ENCODE peak calls at places on chromosomes 2 and 18, in nine cellular contexts. T, D, S, Z, Y, K, A, M and F are unnamed samples. For H3K36me3 and H3K27me3, the result is how much of the 10 kb centered on the place peaks cover.

GRCh38 chr2:73003027-73003426 is 68.5 kb downstream of the SFXN5 start:
- DNase-seq in T (no peak), D (no peak), S (no peak), Z (no peak), Y (no peak), K (no peak), A (no peak), M (peak), F (no peak)

GRCh38 chr2:199624958-199625357 is 167.2 kb upstream of the SATB2 start:
- DNase-seq in T (no peak), D (no peak), S (no peak), Z (no peak), Y (peak), K (no peak), A (no peak), M (no peak), F (no peak)

GRCh38 chr2:190837991-190838390 is 42.6 kb upstream of the GLS start:
- DNase-seq in T (no peak), D (no peak), S (no peak), Z (no peak), Y (peak), K (no peak), A (no peak), M (no peak), F (no peak)

GRCh38 chr2:172704072-172704936 is 31.3 kb upstream of the RAPGEF4 start:
- DNase-seq in T (peak), D (no peak), S (peak), Z (no peak), Y (peak), K (no peak), A (peak), M (no peak), F (peak)

GRCh38 chr18:48452863-48453323 is 43.7 kb upstream of the ZBTB7C start:
- DNase-seq in T (no peak), D (no peak), S (no peak), Z (no peak), Y (no peak), K (no peak), A (peak), M (no peak), F (no peak)

GRCh38 chr2:52395912-52396311 is 1364.0 kb upstream of the NRXN1 start:
- DNase-seq in T (no peak), D (no peak), S (no peak), Z (no peak), Y (no peak), K (no peak), A (peak), M (no peak), F (no peak)

GRCh38 chr2:183283176-183283575 is 158.9 kb downstream of the NUP35 start:
- DNase-seq in T (no peak), D (no peak), S (no peak), Z (no peak), Y (no peak), K (no peak), A (no peak), M (no peak), F (no peak)

GRCh38 chr18:53567935-53568574 is 656.4 kb downstream of the MBD2 start:
- DNase-seq in T (peak), D (no peak), S (peak), Z (no peak), Y (peak), K (no peak), A (peak), M (no peak), F (peak)

GRCh38 chr2:115163572-115163971 is 721.1 kb downstream of the DPP10 start:
- DNase-seq in T (no peak), D (no peak), S (no peak), Z (no peak), Y (peak), K (no peak), A (no peak), M (no peak), F (peak)

DNA sequence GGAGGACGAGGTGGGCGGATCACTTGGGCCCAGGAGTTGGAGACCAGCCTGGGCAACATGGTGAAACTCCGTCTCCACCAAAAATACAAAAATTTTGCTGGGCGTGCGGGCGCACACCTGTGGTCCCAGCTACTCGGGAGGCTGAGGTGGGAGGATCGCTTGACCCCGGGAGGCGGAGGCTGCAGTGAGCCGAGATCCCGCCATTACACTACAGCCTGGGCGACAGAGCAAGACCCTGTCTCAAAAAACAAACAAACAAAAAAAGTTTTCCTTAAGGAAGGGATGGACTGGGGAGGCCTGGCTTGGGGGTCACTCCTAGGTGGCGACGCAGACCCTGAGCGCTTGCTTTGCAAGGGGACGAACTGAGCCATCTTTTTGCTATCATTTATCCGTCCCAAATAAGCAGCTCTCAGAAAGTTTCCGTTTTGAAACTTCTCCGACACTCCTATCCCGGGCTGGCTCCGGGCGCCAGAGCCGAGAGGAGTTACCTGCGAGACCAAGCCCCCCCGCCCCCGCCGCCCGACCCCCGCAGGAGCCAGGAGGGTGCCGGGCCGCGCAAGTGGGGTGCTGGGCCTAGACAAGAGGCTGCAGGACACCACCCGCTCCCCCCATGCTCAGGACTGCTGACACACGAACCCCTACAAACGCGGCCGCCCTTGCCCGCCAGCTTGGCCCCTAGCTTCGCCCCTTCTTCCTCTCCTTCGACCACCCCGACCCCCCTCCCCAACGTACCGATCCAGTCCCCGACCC is 707 bp downstream of the PLA2R1 start:
- DNase-seq in T (no peak), D (no peak), S (no peak), Z (no peak), Y (no peak), K (no peak), A (no peak), M (peak), F (no peak)
- H3K4me3 ChIP-seq in T (peak), D (no peak), S (no peak), Z (no peak), Y (peak), K (peak), A (peak), M (peak), F (peak)

GRCh38 chr2:240130393-240131195 is 5.5 kb downstream of the COPS9 start:
- DNase-seq in T (no peak), D (no peak), S (no peak), Z (no peak), Y (no peak), K (peak), A (no peak), M (peak), F (no peak)
- H3K36me3 ChIP-seq in T (under half), D (under half), S (under half), Z (half or more), Y (half or more), K (under half), A (half or more), M (under half), F (under half)

GRCh38 chr2:120350125-120350524 is 4.2 kb downstream of the INHBB start:
- DNase-seq in T (no peak), D (no peak), S (no peak), Z (no peak), Y (no peak), K (no peak), A (no peak), M (no peak), F (peak)
- H3K27me3 ChIP-seq in T (under half), D (under half), S (half or more), Z (under half), Y (under half), K (under half), A (half or more), M (under half), F (under half)

GRCh38 chr2:130183500-130184373 is 1.7 kb downstream of the MZT2B start:
- DNase-seq in T (no peak), D (no peak), S (no peak), Z (no peak), Y (no peak), K (peak), A (peak), M (peak), F (no peak)
- H3K4me3 ChIP-seq in T (peak), D (no peak), S (peak), Z (no peak), Y (no peak), K (no peak), A (peak), M (no peak), F (no peak)

DNA sequence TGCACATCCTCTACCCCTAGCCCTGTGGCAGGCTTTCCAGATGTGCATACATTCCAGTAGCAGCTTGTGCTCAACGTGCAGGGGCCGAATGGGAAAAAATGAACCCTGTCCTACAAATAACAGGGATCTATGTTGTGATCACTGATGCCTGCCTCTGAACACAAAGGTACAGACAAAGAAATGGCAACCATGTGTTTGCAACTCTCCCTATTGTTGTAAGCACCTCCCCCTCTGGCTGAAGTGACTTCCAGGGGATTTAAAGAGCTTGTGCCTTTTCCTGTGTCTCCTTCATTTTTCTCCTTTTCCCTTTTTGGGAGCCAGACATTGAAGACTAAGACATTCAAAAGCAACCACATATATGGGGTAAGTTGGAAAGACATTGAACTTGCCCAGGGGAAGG is 21.6 kb downstream of the ARHGAP25 start:
- DNase-seq in T (no peak), D (no peak), S (no peak), Z (no peak), Y (no peak), K (no peak), A (no peak), M (no peak), F (no peak)
- H3K36me3 ChIP-seq in T (under half), D (under half), S (under half), Z (under half), Y (under half), K (under half), A (under half), M (under half), F (under half)

DNA sequence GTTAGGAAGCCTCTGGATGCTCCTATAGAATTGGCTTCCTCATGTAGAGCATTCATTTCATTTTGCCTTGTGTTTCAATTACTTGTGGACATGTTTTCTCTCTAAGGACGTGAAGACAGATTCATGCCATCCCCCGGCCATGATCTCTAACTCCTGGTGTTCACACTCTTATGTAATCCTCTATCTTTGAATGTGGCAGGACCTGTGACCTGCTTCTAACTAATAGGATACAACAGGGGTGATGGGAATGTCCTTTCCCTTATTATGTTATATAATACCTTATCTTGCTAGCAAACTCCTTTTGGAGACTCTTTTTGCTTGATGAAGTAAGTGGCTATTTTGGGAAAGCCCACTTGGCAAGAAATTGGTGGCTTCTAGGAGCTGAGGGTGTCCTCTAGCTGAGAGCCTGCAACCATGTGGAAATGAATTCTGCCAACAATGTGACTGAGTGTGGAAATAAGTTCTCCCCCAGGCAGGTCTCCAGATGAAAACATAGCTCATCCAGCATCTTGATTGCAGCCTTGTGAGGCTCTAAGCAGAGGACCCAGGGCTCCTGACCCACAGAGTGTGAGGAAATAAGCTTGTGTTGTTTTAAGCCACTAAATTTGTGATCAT is 13.8 kb downstream of the DPYSL5 start:
- DNase-seq in T (no peak), D (no peak), S (no peak), Z (no peak), Y (no peak), K (no peak), A (no peak), M (no peak), F (no peak)
- H3K27me3 ChIP-seq in T (under half), D (under half), S (under half), Z (under half), Y (under half), K (under half), A (under half), M (under half), F (under half)

DNA sequence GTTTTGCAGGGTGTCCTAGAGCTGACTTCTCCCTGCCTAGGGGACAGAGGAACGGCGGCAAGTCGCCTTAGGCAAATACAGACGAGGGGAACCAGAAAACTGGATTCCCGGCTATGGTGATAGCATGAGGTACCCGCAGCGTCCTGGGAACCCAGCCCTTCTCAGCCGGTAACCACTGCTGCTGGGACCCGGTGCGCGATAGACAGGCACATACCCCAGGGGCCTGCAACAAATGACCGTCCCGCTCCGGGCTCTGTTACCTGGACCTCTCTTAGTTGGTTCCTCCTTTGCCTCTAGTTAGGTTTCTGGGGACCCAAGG is 643 bp upstream of the SERPINE2 start:
- DNase-seq in T (no peak), D (no peak), S (no peak), Z (no peak), Y (peak), K (no peak), A (no peak), M (no peak), F (peak)
- H3K4me3 ChIP-seq in T (peak), D (peak), S (peak), Z (no peak), Y (peak), K (no peak), A (peak), M (peak), F (peak)